ENCODE peak calls at places on chromosomes 5 and 9, in ten cellular contexts. One of them, this sample, is unnamed. For H3K4me1, the result is how much of the 10 kb centered on the place peaks cover.

GRCh38 chr9:125472926-125473701 is 211.5 kb downstream of the GAPVD1 start:
- DNase-seq in SJSA1: peak
- DNase-seq in aorta: no peak
- DNase-seq in left lung: no peak
- DNase-seq in transverse colon: no peak
- DNase-seq in fibroblast of lung: peak
- DNase-seq in A549: no peak
- DNase-seq in PC-3: no peak
- DNase-seq in osteoblast: no peak
- DNase-seq in IMR-90: peak
- DNase-seq in this sample: no peak

GRCh38 chr5:72032769-72033168 is 74.5 kb upstream of the MAP1B start:
- DNase-seq in SJSA1: no peak
- DNase-seq in aorta: no peak
- DNase-seq in left lung: no peak
- DNase-seq in transverse colon: no peak
- DNase-seq in fibroblast of lung: no peak
- DNase-seq in A549: no peak
- DNase-seq in PC-3: no peak
- DNase-seq in osteoblast: no peak
- DNase-seq in IMR-90: no peak
- DNase-seq in this sample: no peak

GRCh38 chr9:36499156-36499886 is 73.4 kb upstream of the MELK start:
- DNase-seq in SJSA1: no peak
- DNase-seq in aorta: no peak
- DNase-seq in left lung: no peak
- DNase-seq in transverse colon: no peak
- DNase-seq in fibroblast of lung: no peak
- DNase-seq in A549: no peak
- DNase-seq in PC-3: no peak
- DNase-seq in osteoblast: no peak
- DNase-seq in IMR-90: no peak
- DNase-seq in this sample: no peak

GRCh38 chr5:128304121-128304520 is 220.6 kb downstream of the SLC12A2 start:
- DNase-seq in SJSA1: no peak
- DNase-seq in aorta: no peak
- DNase-seq in left lung: no peak
- DNase-seq in transverse colon: no peak
- DNase-seq in fibroblast of lung: peak
- DNase-seq in A549: peak
- DNase-seq in PC-3: peak
- DNase-seq in osteoblast: peak
- DNase-seq in IMR-90: peak
- DNase-seq in this sample: no peak

GRCh38 chr9:117325110-117325788 is 89.6 kb downstream of the ASTN2 start:
- DNase-seq in SJSA1: no peak
- DNase-seq in aorta: no peak
- DNase-seq in left lung: no peak
- DNase-seq in transverse colon: no peak
- DNase-seq in fibroblast of lung: no peak
- DNase-seq in A549: no peak
- DNase-seq in PC-3: no peak
- DNase-seq in osteoblast: no peak
- DNase-seq in IMR-90: no peak
- DNase-seq in this sample: no peak

GRCh38 chr5:140591747-140592372 is 27.2 kb downstream of the SLC35A4 start:
- DNase-seq in SJSA1: no peak
- DNase-seq in aorta: no peak
- DNase-seq in left lung: no peak
- DNase-seq in transverse colon: no peak
- DNase-seq in fibroblast of lung: no peak
- DNase-seq in A549: no peak
- DNase-seq in PC-3: peak
- DNase-seq in osteoblast: peak
- DNase-seq in IMR-90: peak
- DNase-seq in this sample: no peak

GRCh38 chr9:137006116-137007003 is 10.0 kb upstream of the CLIC3 start:
- DNase-seq in SJSA1: no peak
- DNase-seq in aorta: no peak
- DNase-seq in left lung: no peak
- DNase-seq in transverse colon: no peak
- DNase-seq in fibroblast of lung: no peak
- DNase-seq in A549: no peak
- DNase-seq in PC-3: no peak
- DNase-seq in osteoblast: no peak
- DNase-seq in IMR-90: peak
- DNase-seq in this sample: no peak

GRCh38 chr9:93582115-93582514 is 5.7 kb downstream of the PHF2 start:
- DNase-seq in SJSA1: no peak
- DNase-seq in aorta: peak
- DNase-seq in left lung: peak
- DNase-seq in transverse colon: peak
- DNase-seq in fibroblast of lung: no peak
- DNase-seq in A549: no peak
- DNase-seq in PC-3: no peak
- DNase-seq in osteoblast: no peak
- DNase-seq in IMR-90: no peak
- DNase-seq in this sample: peak

GRCh38 chr5:93929146-93929545 is 187.7 kb upstream of the POU5F2 start:
- DNase-seq in SJSA1: no peak
- DNase-seq in aorta: no peak
- DNase-seq in left lung: no peak
- DNase-seq in transverse colon: no peak
- DNase-seq in fibroblast of lung: peak
- DNase-seq in A549: no peak
- DNase-seq in PC-3: no peak
- DNase-seq in osteoblast: no peak
- DNase-seq in IMR-90: peak
- DNase-seq in this sample: no peak

GRCh38 chr9:133553978-133554713 is 19.6 kb downstream of the ADAMTSL2 start:
- DNase-seq in SJSA1: no peak
- DNase-seq in aorta: no peak
- DNase-seq in left lung: no peak
- DNase-seq in transverse colon: no peak
- DNase-seq in fibroblast of lung: no peak
- DNase-seq in A549: no peak
- DNase-seq in PC-3: no peak
- DNase-seq in osteoblast: no peak
- DNase-seq in IMR-90: no peak
- DNase-seq in this sample: no peak

GRCh38 chr9:133554729-133555128 is 20.2 kb downstream of the ADAMTSL2 start:
- DNase-seq in SJSA1: no peak
- DNase-seq in aorta: no peak
- DNase-seq in left lung: no peak
- DNase-seq in transverse colon: no peak
- DNase-seq in fibroblast of lung: no peak
- DNase-seq in A549: no peak
- DNase-seq in PC-3: no peak
- DNase-seq in osteoblast: no peak
- DNase-seq in IMR-90: no peak
- DNase-seq in this sample: no peak

GRCh38 chr9:133557581-133557980 is 23.1 kb downstream of the ADAMTSL2 start:
- DNase-seq in SJSA1: no peak
- DNase-seq in aorta: no peak
- DNase-seq in left lung: no peak
- DNase-seq in transverse colon: no peak
- DNase-seq in fibroblast of lung: no peak
- DNase-seq in A549: no peak
- DNase-seq in PC-3: no peak
- DNase-seq in osteoblast: no peak
- DNase-seq in IMR-90: no peak
- DNase-seq in this sample: no peak

GRCh38 chr9:133558191-133559126 is 24.0 kb downstream of the ADAMTSL2 start:
- DNase-seq in SJSA1: peak
- DNase-seq in aorta: no peak
- DNase-seq in left lung: peak
- DNase-seq in transverse colon: no peak
- DNase-seq in fibroblast of lung: peak
- DNase-seq in A549: no peak
- DNase-seq in PC-3: peak
- DNase-seq in osteoblast: peak
- DNase-seq in IMR-90: peak
- DNase-seq in this sample: no peak

GRCh38 chr9:133556354-133556753 is 21.9 kb downstream of the ADAMTSL2 start:
- DNase-seq in SJSA1: no peak
- DNase-seq in aorta: no peak
- DNase-seq in left lung: no peak
- DNase-seq in transverse colon: no peak
- DNase-seq in fibroblast of lung: no peak
- DNase-seq in A549: no peak
- DNase-seq in PC-3: no peak
- DNase-seq in osteoblast: peak
- DNase-seq in IMR-90: no peak
- DNase-seq in this sample: no peak
- H3K4me3 ChIP-seq in SJSA1: no peak
- H3K4me3 ChIP-seq in aorta: no peak
- H3K4me3 ChIP-seq in left lung: no peak
- H3K4me3 ChIP-seq in transverse colon: no peak
- H3K4me3 ChIP-seq in fibroblast of lung: no peak
- H3K4me3 ChIP-seq in A549: no peak
- H3K4me3 ChIP-seq in PC-3: no peak
- H3K4me3 ChIP-seq in osteoblast: no peak
- H3K4me3 ChIP-seq in IMR-90: no peak
- H3K4me3 ChIP-seq in this sample: no peak

GRCh38 chr9:134214766-134215394 is 50.5 kb upstream of the RNU6ATAC start:
- DNase-seq in SJSA1: no peak
- DNase-seq in aorta: peak
- DNase-seq in left lung: no peak
- DNase-seq in transverse colon: no peak
- DNase-seq in fibroblast of lung: no peak
- DNase-seq in A549: no peak
- DNase-seq in PC-3: no peak
- DNase-seq in osteoblast: peak
- DNase-seq in IMR-90: no peak
- DNase-seq in this sample: no peak
- H3K4me1 ChIP-seq in SJSA1: under half
- H3K4me1 ChIP-seq in aorta: under half
- H3K4me1 ChIP-seq in left lung: under half
- H3K4me1 ChIP-seq in transverse colon: under half
- H3K4me1 ChIP-seq in fibroblast of lung: under half
- H3K4me1 ChIP-seq in A549: under half
- H3K4me1 ChIP-seq in PC-3: under half
- H3K4me1 ChIP-seq in osteoblast: under half
- H3K4me1 ChIP-seq in IMR-90: under half
- H3K4me1 ChIP-seq in this sample: under half

GRCh38 chr5:149618581-149619248 is 37.4 kb downstream of the ARHGEF37 start:
- DNase-seq in SJSA1: peak
- DNase-seq in aorta: no peak
- DNase-seq in left lung: no peak
- DNase-seq in transverse colon: peak
- DNase-seq in fibroblast of lung: peak
- DNase-seq in A549: peak
- DNase-seq in PC-3: peak
- DNase-seq in osteoblast: peak
- DNase-seq in IMR-90: peak
- DNase-seq in this sample: peak

GRCh38 chr5:149616727-149617284 is 35.5 kb downstream of the ARHGEF37 start:
- DNase-seq in SJSA1: no peak
- DNase-seq in aorta: no peak
- DNase-seq in left lung: no peak
- DNase-seq in transverse colon: no peak
- DNase-seq in fibroblast of lung: no peak
- DNase-seq in A549: no peak
- DNase-seq in PC-3: no peak
- DNase-seq in osteoblast: no peak
- DNase-seq in IMR-90: no peak
- DNase-seq in this sample: no peak

GRCh38 chr5:149615976-149616375 is 34.7 kb downstream of the ARHGEF37 start:
- DNase-seq in SJSA1: no peak
- DNase-seq in aorta: no peak
- DNase-seq in left lung: no peak
- DNase-seq in transverse colon: no peak
- DNase-seq in fibroblast of lung: no peak
- DNase-seq in A549: no peak
- DNase-seq in PC-3: no peak
- DNase-seq in osteoblast: no peak
- DNase-seq in IMR-90: no peak
- DNase-seq in this sample: no peak

GRCh38 chr5:149614034-149614907 is 33.0 kb downstream of the ARHGEF37 start:
- DNase-seq in SJSA1: no peak
- DNase-seq in aorta: no peak
- DNase-seq in left lung: no peak
- DNase-seq in transverse colon: no peak
- DNase-seq in fibroblast of lung: no peak
- DNase-seq in A549: no peak
- DNase-seq in PC-3: peak
- DNase-seq in osteoblast: no peak
- DNase-seq in IMR-90: no peak
- DNase-seq in this sample: no peak

GRCh38 chr5:149617760-149618306 is 36.5 kb downstream of the ARHGEF37 start:
- DNase-seq in SJSA1: no peak
- DNase-seq in aorta: no peak
- DNase-seq in left lung: no peak
- DNase-seq in transverse colon: no peak
- DNase-seq in fibroblast of lung: no peak
- DNase-seq in A549: no peak
- DNase-seq in PC-3: no peak
- DNase-seq in osteoblast: no peak
- DNase-seq in IMR-90: no peak
- DNase-seq in this sample: no peak
- H3K4me3 ChIP-seq in SJSA1: no peak
- H3K4me3 ChIP-seq in aorta: no peak
- H3K4me3 ChIP-seq in left lung: no peak
- H3K4me3 ChIP-seq in transverse colon: no peak
- H3K4me3 ChIP-seq in fibroblast of lung: no peak
- H3K4me3 ChIP-seq in A549: no peak
- H3K4me3 ChIP-seq in PC-3: no peak
- H3K4me3 ChIP-seq in osteoblast: no peak
- H3K4me3 ChIP-seq in IMR-90: no peak
- H3K4me3 ChIP-seq in this sample: no peak

GRCh38 chr9:115103746-115104477 is 14.0 kb downstream of the TNC start:
- DNase-seq in SJSA1: no peak
- DNase-seq in aorta: no peak
- DNase-seq in left lung: no peak
- DNase-seq in transverse colon: no peak
- DNase-seq in fibroblast of lung: no peak
- DNase-seq in A549: no peak
- DNase-seq in PC-3: no peak
- DNase-seq in osteoblast: no peak
- DNase-seq in IMR-90: no peak
- DNase-seq in this sample: no peak

GRCh38 chr9:115104908-115105307 is 13.0 kb downstream of the TNC start:
- DNase-seq in SJSA1: no peak
- DNase-seq in aorta: no peak
- DNase-seq in left lung: no peak
- DNase-seq in transverse colon: no peak
- DNase-seq in fibroblast of lung: peak
- DNase-seq in A549: no peak
- DNase-seq in PC-3: peak
- DNase-seq in osteoblast: no peak
- DNase-seq in IMR-90: peak
- DNase-seq in this sample: no peak

GRCh38 chr9:115106001-115106400 is 12.0 kb downstream of the TNC start:
- DNase-seq in SJSA1: no peak
- DNase-seq in aorta: no peak
- DNase-seq in left lung: no peak
- DNase-seq in transverse colon: no peak
- DNase-seq in fibroblast of lung: peak
- DNase-seq in A549: peak
- DNase-seq in PC-3: peak
- DNase-seq in osteoblast: no peak
- DNase-seq in IMR-90: peak
- DNase-seq in this sample: no peak

GRCh38 chr9:115107701-115108100 is 10.3 kb downstream of the TNC start:
- DNase-seq in SJSA1: no peak
- DNase-seq in aorta: no peak
- DNase-seq in left lung: no peak
- DNase-seq in transverse colon: no peak
- DNase-seq in fibroblast of lung: no peak
- DNase-seq in A549: no peak
- DNase-seq in PC-3: peak
- DNase-seq in osteoblast: no peak
- DNase-seq in IMR-90: no peak
- DNase-seq in this sample: no peak

GRCh38 chr9:115106642-115107041 is 11.3 kb downstream of the TNC start:
- DNase-seq in SJSA1: no peak
- DNase-seq in aorta: no peak
- DNase-seq in left lung: no peak
- DNase-seq in transverse colon: no peak
- DNase-seq in fibroblast of lung: peak
- DNase-seq in A549: no peak
- DNase-seq in PC-3: peak
- DNase-seq in osteoblast: no peak
- DNase-seq in IMR-90: peak
- DNase-seq in this sample: no peak
- H3K4me1 ChIP-seq in SJSA1: under half
- H3K4me1 ChIP-seq in aorta: under half
- H3K4me1 ChIP-seq in left lung: under half
- H3K4me1 ChIP-seq in transverse colon: under half
- H3K4me1 ChIP-seq in fibroblast of lung: under half
- H3K4me1 ChIP-seq in A549: under half
- H3K4me1 ChIP-seq in PC-3: half or more
- H3K4me1 ChIP-seq in osteoblast: half or more
- H3K4me1 ChIP-seq in IMR-90: under half
- H3K4me1 ChIP-seq in this sample: under half

This sample was measured in small intestine.